ENCODE peak calls at places on chromosomes 7 and 10, in nine cellular contexts. B is BJ, F is ovary, M is AG09319, U is nephron progenitor cell, P is IMR-90, C is astrocyte of the cerebellum, S is type B pancreatic cell, O is heart left ventricle. Q is an unnamed sample.

GRCh38 chr7:45715471-45716352 is 141.5 kb downstream of the ADCY1 start:
- DNase-seq in B (no peak), F (no peak), M (no peak), U (no peak), P (no peak), C (no peak), S (no peak), O (no peak), Q (no peak)

GRCh38 chr7:26993816-26994810 is 101.7 kb downstream of the HOXA1 start:
- DNase-seq in B (no peak), F (no peak), M (no peak), U (no peak), P (peak; percentile 54), C (no peak), S (no peak), O (no peak), Q (no peak)

GRCh38 chr7:110922906-110923305 is 168.0 kb upstream of the LRRN3 start:
- DNase-seq in B (peak; percentile 44), F (no peak), M (no peak), U (no peak), P (peak; percentile 83), C (peak; percentile 6), S (no peak), O (no peak), Q (no peak)

GRCh38 chr7:79504607-79505389 is 51.3 kb upstream of the MAGI2 start:
- DNase-seq in B (no peak), F (peak; percentile 57), M (no peak), U (no peak), P (peak; percentile 28), C (no peak), S (no peak), O (no peak), Q (no peak)

GRCh38 chr10:32171213-32171612 is 115.0 kb upstream of the KIF5B start:
- DNase-seq in B (no peak), F (no peak), M (no peak), U (no peak), P (no peak), C (no peak), S (no peak), O (no peak), Q (no peak)

GRCh38 chr10:28952523-28952922 is 275.2 kb downstream of the BAMBI start:
- DNase-seq in B (no peak), F (no peak), M (no peak), U (no peak), P (peak; percentile 17), C (no peak), S (no peak), O (no peak), Q (no peak)

GRCh38 chr7:4894482-4894881 is 11.0 kb upstream of the RADIL start:
- DNase-seq in B (no peak), F (no peak), M (no peak), U (no peak), P (no peak), C (no peak), S (no peak), O (no peak), Q (no peak)

GRCh38 chr10:9234191-9234590 is 1179.7 kb downstream of the GATA3 start:
- DNase-seq in B (no peak), F (no peak), M (no peak), U (no peak), P (no peak), C (no peak), S (no peak), O (no peak), Q (no peak)

GRCh38 chr10:3045471-3046209 is 21.7 kb upstream of the PFKP start:
- DNase-seq in B (peak; percentile 35), F (peak; percentile 82), M (peak; percentile 52), U (peak; percentile 69), P (peak; percentile 85), C (peak; percentile 39), S (no peak), O (peak; percentile 73), Q (no peak)
- TF ChIP-seq CTCF in B (peak; percentile 62), F (peak; percentile 14), M (peak; percentile 17), U (peak; percentile 37), P (peak; percentile 42), C (peak; percentile 47), S (peak; percentile 61), O (peak; percentile 33), Q (no peak)

DNA sequence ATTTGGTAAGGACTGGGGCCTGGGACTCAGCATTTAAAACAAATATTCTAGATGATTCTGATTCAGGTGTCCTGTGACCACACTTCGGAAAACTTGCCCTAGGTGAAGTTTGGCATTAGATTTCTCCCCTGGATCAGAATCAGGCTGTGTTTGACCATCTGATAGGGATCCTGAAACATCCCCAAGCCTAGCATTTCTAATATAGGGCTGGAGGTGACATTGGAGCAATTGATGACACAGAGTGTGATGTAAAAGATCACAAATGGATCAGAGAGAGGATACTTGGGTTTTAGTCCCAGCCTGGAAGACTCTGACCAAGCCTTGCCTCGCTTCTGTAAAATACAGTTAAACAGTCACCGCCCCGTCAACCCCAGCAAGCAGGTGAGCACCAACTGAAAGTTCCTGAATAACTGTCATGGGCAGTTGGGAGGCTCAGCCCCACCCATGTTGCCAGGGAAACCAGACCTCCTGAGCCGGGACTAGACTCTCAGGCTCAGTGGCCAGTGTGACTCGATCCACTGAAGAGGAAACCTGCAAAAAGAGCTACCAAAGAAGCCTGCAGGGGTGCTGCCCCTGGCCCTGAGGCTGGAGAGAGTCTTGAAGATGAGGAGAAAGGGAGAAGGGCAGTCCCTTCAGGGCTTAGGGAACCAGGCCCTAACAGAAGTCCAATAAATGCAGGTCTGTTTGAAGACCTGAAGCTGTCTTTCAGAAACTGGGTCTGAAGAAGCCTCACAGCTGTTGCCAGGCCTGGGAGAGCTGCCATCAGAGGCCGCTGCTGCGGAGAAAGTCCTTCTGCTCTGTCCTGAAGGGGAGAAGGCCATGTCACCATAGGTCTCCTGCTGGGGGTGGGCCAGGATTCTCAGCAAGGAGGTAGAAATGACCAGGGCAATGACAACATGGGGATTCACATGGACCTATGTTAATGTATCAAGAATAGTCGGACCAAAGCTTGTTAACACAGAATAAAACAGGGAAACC is 126.1 kb upstream of the KCNMA1 start:
- DNase-seq in B (no peak), F (no peak), M (no peak), U (no peak), P (no peak), C (no peak), S (no peak), O (no peak), Q (no peak)
- TF ChIP-seq CTCF in B (no peak), F (no peak), M (no peak), U (no peak), P (no peak), C (no peak), S (no peak), O (no peak), Q (no peak)

GRCh38 chr7:132500727-132501410 is 75.4 kb downstream of the PLXNA4 start:
- DNase-seq in B (no peak), F (peak; percentile 79), M (no peak), U (no peak), P (no peak), C (peak; percentile 56), S (no peak), O (peak; percentile 82), Q (no peak)
- TF ChIP-seq CTCF in B (no peak), F (peak; percentile 48), M (no peak), U (no peak), P (no peak), C (peak; percentile 54), S (peak; percentile 27), O (peak; percentile 54), Q (no peak)

GRCh38 chr7:80918909-80919721 is at the start of gene SEMA3C:
- DNase-seq in B (peak; percentile 75), F (peak; percentile 96), M (peak; percentile 91), U (peak; percentile 94), P (peak; percentile 94), C (peak; percentile 91), S (peak; percentile 91), O (peak; percentile 94), Q (peak; percentile 46)
- TF ChIP-seq CTCF in B (peak; percentile 25), F (no peak), M (peak; percentile 23), U (no peak), P (peak; percentile 15), C (no peak), S (no peak), O (no peak), Q (no peak)

DNA sequence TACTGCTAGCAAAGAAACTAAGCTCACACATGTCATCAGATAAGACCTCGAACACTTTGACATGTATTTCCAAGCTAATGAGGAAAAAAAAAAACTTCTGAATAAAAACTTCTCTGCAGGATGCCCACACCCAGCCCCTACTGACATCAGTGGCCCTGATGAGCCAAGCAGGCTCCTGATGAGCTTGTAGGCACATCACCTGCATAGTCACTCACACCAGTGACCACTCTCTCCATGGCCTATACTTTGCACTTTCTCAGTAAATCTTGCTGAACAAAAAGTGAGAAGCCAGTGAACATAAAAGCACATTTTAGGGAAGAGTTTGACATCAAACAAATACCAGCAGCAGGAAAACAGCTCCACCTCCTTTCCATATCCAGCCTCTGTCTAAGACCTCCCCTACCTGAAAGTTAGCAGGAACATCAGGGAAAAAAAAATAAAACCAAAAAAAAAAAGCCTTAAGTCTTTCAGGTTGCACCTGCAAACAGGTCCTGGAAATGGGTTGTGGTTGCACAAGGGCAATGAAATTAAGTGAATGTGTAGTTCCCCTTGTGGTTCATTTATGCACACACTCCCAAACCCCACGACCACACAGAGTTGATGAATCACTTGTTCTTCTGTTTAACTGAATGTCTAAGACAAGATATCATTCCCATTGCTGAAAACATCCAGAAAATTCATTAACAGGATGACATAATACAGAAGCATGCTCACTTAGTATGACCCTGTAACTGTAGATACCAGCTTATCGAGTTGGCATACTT is 205.2 kb upstream of the PDE1C start:
- DNase-seq in B (no peak), F (no peak), M (no peak), U (no peak), P (no peak), C (no peak), S (no peak), O (no peak), Q (no peak)
- TF ChIP-seq CTCF in B (no peak), F (no peak), M (no peak), U (no peak), P (no peak), C (no peak), S (no peak), O (no peak), Q (no peak)

Q was measured in GM10248.